ENCODE peak calls at places on chromosomes 2 and 18, in six cellular contexts. G, C, W, Z, H and M are unnamed samples.

GRCh38 chr2:218370410-218371063 is 11.5 kb upstream of the SLC11A1 start:
- DNase-seq in C (peak), G (peak), Z (no peak), H (peak), W (no peak), M (no peak)

GRCh38 chr2:88738271-88738670 is 46.8 kb downstream of the RPIA start:
- DNase-seq in G (no peak), Z (no peak), H (peak), C (no peak), W (no peak), M (no peak)

GRCh38 chr2:88088999-88089398 is 21.4 kb downstream of the SMYD1 start:
- DNase-seq in C (no peak), G (no peak), W (no peak), Z (no peak), H (no peak), M (no peak)

GRCh38 chr2:15719566-15720313 is 128.1 kb downstream of the DDX1 start:
- DNase-seq in W (no peak), C (no peak), Z (no peak), H (no peak), G (no peak), M (no peak)

GRCh38 chr2:200968735-200969134 is 5.3 kb upstream of the ORC2 start:
- DNase-seq in C (no peak), Z (no peak), W (no peak), G (no peak), H (no peak), M (no peak)

GRCh38 chr2:37641582-37642111 is 29.8 kb downstream of the CDC42EP3 start:
- DNase-seq in W (no peak), H (no peak), C (no peak), G (no peak), Z (no peak), M (no peak)

GRCh38 chr2:171241771-171242170 is 81.1 kb upstream of the TLK1 start:
- DNase-seq in W (no peak), H (no peak), Z (no peak), G (no peak), C (no peak), M (no peak)

GRCh38 chr2:64626963-64627760 is 26.6 kb downstream of the SERTAD2 start:
- DNase-seq in G (no peak), C (no peak), H (no peak), W (no peak), Z (no peak), M (no peak)

GRCh38 chr2:21395366-21395765 is 271.6 kb downstream of the TDRD15 start:
- DNase-seq in C (peak), W (no peak), H (no peak), Z (peak), G (no peak), M (peak)

GRCh38 chr2:241279828-241280227 is 35.6 kb downstream of the HDLBP start:
- DNase-seq in C (no peak), H (no peak), Z (no peak), G (no peak), W (no peak), M (no peak)

GRCh38 chr2:144402282-144402681 is 117.6 kb downstream of the ZEB2 start:
- DNase-seq in H (no peak), W (no peak), G (no peak), Z (peak), C (no peak), M (no peak)

GRCh38 chr18:56709463-56709862 is 58.3 kb downstream of the WDR7 start:
- DNase-seq in H (peak), Z (peak), G (no peak), C (peak), W (peak), M (peak)

GRCh38 chr2:231133365-231134114 is 8.7 kb upstream of the HTR2B start:
- DNase-seq in Z (no peak), W (no peak), C (no peak), G (no peak), H (peak), M (no peak)

GRCh38 chr2:197279997-197280756 is 30.4 kb downstream of the ANKRD44 start:
- DNase-seq in H (peak), G (peak), C (no peak), W (no peak), Z (no peak), M (peak)

GRCh38 chr18:21978546-21979170 is 190.7 kb upstream of the GATA6 start:
- DNase-seq in Z (no peak), W (no peak), H (no peak), G (no peak), C (no peak), M (no peak)

GRCh38 chr2:54470241-54470938 is 14.3 kb downstream of the SPTBN1 start:
- DNase-seq in G (no peak), H (peak), C (no peak), Z (no peak), W (no peak), M (peak)

GRCh38 chr2:9249036-9249800 is 42.6 kb downstream of the ASAP2 start:
- DNase-seq in C (no peak), G (no peak), Z (no peak), H (no peak), W (no peak), M (no peak)

GRCh38 chr2:20650412-20650879 is 452 bp downstream of the HS1BP3 start:
- DNase-seq in G (no peak), C (peak), W (no peak), Z (peak), H (peak), M (peak)

GRCh38 chr2:190869721-190870120 is 10.9 kb upstream of the GLS start:
- DNase-seq in C (no peak), Z (no peak), G (no peak), W (no peak), H (no peak), M (no peak)

GRCh38 chr18:50700245-50701165 is 119.3 kb downstream of the MRO start:
- DNase-seq in W (no peak), C (no peak), Z (no peak), G (no peak), H (no peak), M (no peak)

GRCh38 chr2:226669905-226670304 is 129.7 kb downstream of the IRS1 start:
- DNase-seq in H (no peak), Z (no peak), W (no peak), G (no peak), C (no peak), M (no peak)

GRCh38 chr2:109173311-109174171 is 44.5 kb downstream of the SH3RF3 start:
- DNase-seq in H (peak), W (peak), G (peak), C (no peak), Z (no peak), M (no peak)

GRCh38 chr2:119487434-119488244 is 36.6 kb downstream of the SCTR start:
- DNase-seq in C (peak), Z (no peak), H (no peak), G (no peak), W (no peak), M (no peak)